ENCODE peak calls at places on chromosome 5, in seven cellular contexts. One of them, this sample, is unnamed.

GRCh38 chr5:99879791-99880511 is 655.2 kb upstream of the FAM174A start:
- DNase-seq in body of pancreas: no peak
- DNase-seq in A549: no peak
- DNase-seq in fibroblast of mammary gland: no peak
- DNase-seq in mammary epithelial cell: no peak
- DNase-seq in HFF-Myc: no peak
- DNase-seq in progenitor cell of endocrine pancreas: no peak
- DNase-seq in this sample: no peak

GRCh38 chr5:143177263-143177994 is 226.1 kb downstream of the NR3C1 start:
- DNase-seq in body of pancreas: no peak
- DNase-seq in A549: peak
- DNase-seq in fibroblast of mammary gland: peak
- DNase-seq in mammary epithelial cell: peak
- DNase-seq in HFF-Myc: no peak
- DNase-seq in progenitor cell of endocrine pancreas: no peak
- DNase-seq in this sample: peak

GRCh38 chr5:159316519-159317383 is 13.5 kb downstream of the IL12B start:
- DNase-seq in body of pancreas: peak
- DNase-seq in A549: peak
- DNase-seq in fibroblast of mammary gland: peak
- DNase-seq in mammary epithelial cell: peak
- DNase-seq in HFF-Myc: peak
- DNase-seq in progenitor cell of endocrine pancreas: no peak
- DNase-seq in this sample: no peak

GRCh38 chr5:90131734-90132133 is 277.8 kb downstream of the CETN3 start:
- DNase-seq in body of pancreas: no peak
- DNase-seq in A549: no peak
- DNase-seq in fibroblast of mammary gland: no peak
- DNase-seq in mammary epithelial cell: no peak
- DNase-seq in HFF-Myc: no peak
- DNase-seq in progenitor cell of endocrine pancreas: no peak
- DNase-seq in this sample: no peak

GRCh38 chr5:56320686-56321085 is 87.6 kb upstream of the ANKRD55 start:
- DNase-seq in body of pancreas: no peak
- DNase-seq in A549: no peak
- DNase-seq in fibroblast of mammary gland: no peak
- DNase-seq in mammary epithelial cell: no peak
- DNase-seq in HFF-Myc: no peak
- DNase-seq in progenitor cell of endocrine pancreas: no peak
- DNase-seq in this sample: no peak

GRCh38 chr5:73591102-73591695 is 25.7 kb downstream of the UTP15 start:
- DNase-seq in body of pancreas: peak
- DNase-seq in A549: peak
- DNase-seq in fibroblast of mammary gland: peak
- DNase-seq in mammary epithelial cell: peak
- DNase-seq in HFF-Myc: peak
- DNase-seq in progenitor cell of endocrine pancreas: peak
- DNase-seq in this sample: peak

GRCh38 chr5:11588803-11589202 is 315.4 kb downstream of the CTNND2 start:
- DNase-seq in body of pancreas: no peak
- DNase-seq in A549: no peak
- DNase-seq in fibroblast of mammary gland: no peak
- DNase-seq in mammary epithelial cell: no peak
- DNase-seq in HFF-Myc: no peak
- DNase-seq in progenitor cell of endocrine pancreas: no peak
- DNase-seq in this sample: no peak

GRCh38 chr5:134879456-134879855 is 5.3 kb downstream of the TXNDC15 start:
- DNase-seq in body of pancreas: no peak
- DNase-seq in A549: no peak
- DNase-seq in fibroblast of mammary gland: no peak
- DNase-seq in mammary epithelial cell: no peak
- DNase-seq in HFF-Myc: no peak
- DNase-seq in progenitor cell of endocrine pancreas: no peak
- DNase-seq in this sample: no peak

GRCh38 chr5:74009502-74009901 is 383.5 kb downstream of the ARHGEF28 start:
- DNase-seq in body of pancreas: no peak
- DNase-seq in A549: no peak
- DNase-seq in fibroblast of mammary gland: peak
- DNase-seq in mammary epithelial cell: no peak
- DNase-seq in HFF-Myc: no peak
- DNase-seq in progenitor cell of endocrine pancreas: no peak
- DNase-seq in this sample: no peak

GRCh38 chr5:136016945-136017530 is 11.8 kb upstream of the TGFBI start:
- DNase-seq in body of pancreas: no peak
- DNase-seq in A549: peak
- DNase-seq in fibroblast of mammary gland: peak
- DNase-seq in mammary epithelial cell: peak
- DNase-seq in HFF-Myc: no peak
- DNase-seq in progenitor cell of endocrine pancreas: no peak
- DNase-seq in this sample: no peak

GRCh38 chr5:126972062-126972895 is 58.1 kb downstream of the MARCHF3 start:
- DNase-seq in body of pancreas: no peak
- DNase-seq in A549: no peak
- DNase-seq in fibroblast of mammary gland: no peak
- DNase-seq in mammary epithelial cell: peak
- DNase-seq in HFF-Myc: no peak
- DNase-seq in progenitor cell of endocrine pancreas: no peak
- DNase-seq in this sample: no peak

GRCh38 chr5:120375248-120375647 is 88.9 kb upstream of the PRR16 start:
- DNase-seq in body of pancreas: no peak
- DNase-seq in A549: no peak
- DNase-seq in fibroblast of mammary gland: peak
- DNase-seq in mammary epithelial cell: no peak
- DNase-seq in HFF-Myc: no peak
- DNase-seq in progenitor cell of endocrine pancreas: no peak
- DNase-seq in this sample: no peak

GRCh38 chr5:154157483-154158378 is 32.8 kb upstream of the GALNT10 start:
- DNase-seq in body of pancreas: no peak
- DNase-seq in A549: no peak
- DNase-seq in fibroblast of mammary gland: no peak
- DNase-seq in mammary epithelial cell: no peak
- DNase-seq in HFF-Myc: no peak
- DNase-seq in progenitor cell of endocrine pancreas: no peak
- DNase-seq in this sample: no peak

GRCh38 chr5:160799160-160799559 is 52.9 kb downstream of the ATP10B start:
- DNase-seq in body of pancreas: peak
- DNase-seq in A549: no peak
- DNase-seq in fibroblast of mammary gland: no peak
- DNase-seq in mammary epithelial cell: no peak
- DNase-seq in HFF-Myc: no peak
- DNase-seq in progenitor cell of endocrine pancreas: no peak
- DNase-seq in this sample: no peak

GRCh38 chr5:56608216-56608925 is 207.0 kb upstream of the MAP3K1 start:
- DNase-seq in body of pancreas: peak
- DNase-seq in A549: no peak
- DNase-seq in fibroblast of mammary gland: no peak
- DNase-seq in mammary epithelial cell: no peak
- DNase-seq in HFF-Myc: no peak
- DNase-seq in progenitor cell of endocrine pancreas: no peak
- DNase-seq in this sample: no peak

GRCh38 chr5:135487839-135488514 is 35.8 kb upstream of the TIFAB start:
- DNase-seq in body of pancreas: no peak
- DNase-seq in A549: no peak
- DNase-seq in fibroblast of mammary gland: no peak
- DNase-seq in mammary epithelial cell: no peak
- DNase-seq in HFF-Myc: no peak
- DNase-seq in progenitor cell of endocrine pancreas: no peak
- DNase-seq in this sample: no peak

GRCh38 chr5:168282120-168282519 is 9.3 kb upstream of the WWC1 start:
- DNase-seq in body of pancreas: no peak
- DNase-seq in A549: no peak
- DNase-seq in fibroblast of mammary gland: peak
- DNase-seq in mammary epithelial cell: no peak
- DNase-seq in HFF-Myc: peak
- DNase-seq in progenitor cell of endocrine pancreas: no peak
- DNase-seq in this sample: peak

GRCh38 chr5:173314166-173314952 is 13.9 kb downstream of the STC2 start:
- DNase-seq in body of pancreas: no peak
- DNase-seq in A549: no peak
- DNase-seq in fibroblast of mammary gland: no peak
- DNase-seq in mammary epithelial cell: no peak
- DNase-seq in HFF-Myc: no peak
- DNase-seq in progenitor cell of endocrine pancreas: no peak
- DNase-seq in this sample: no peak

GRCh38 chr5:149962040-149962439 is 1.5 kb downstream of the SLC26A2 start:
- DNase-seq in body of pancreas: no peak
- DNase-seq in A549: peak
- DNase-seq in fibroblast of mammary gland: peak
- DNase-seq in mammary epithelial cell: peak
- DNase-seq in HFF-Myc: peak
- DNase-seq in progenitor cell of endocrine pancreas: no peak
- DNase-seq in this sample: no peak

DNA sequence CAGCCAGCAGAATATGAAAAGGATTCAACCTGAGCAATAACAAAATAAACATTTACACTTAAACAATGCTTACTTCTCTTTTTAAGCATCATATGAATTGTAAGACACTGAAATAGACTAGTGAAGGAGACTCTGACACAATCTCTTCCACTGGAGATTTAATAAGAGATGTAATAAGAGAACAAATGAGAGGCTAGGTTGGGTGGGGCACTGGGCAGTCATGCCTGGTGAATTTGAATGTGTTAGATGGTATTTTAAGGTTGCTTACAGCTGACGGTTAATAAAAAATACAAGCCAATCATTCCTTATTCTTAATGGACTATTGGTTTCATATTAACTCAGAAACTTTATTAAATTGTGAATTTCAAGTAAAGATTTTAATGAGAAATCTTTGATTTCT is 105.9 kb upstream of the TARS1 start:
- DNase-seq in body of pancreas: no peak
- DNase-seq in A549: no peak
- DNase-seq in fibroblast of mammary gland: no peak
- DNase-seq in mammary epithelial cell: no peak
- DNase-seq in HFF-Myc: no peak
- DNase-seq in progenitor cell of endocrine pancreas: no peak
- DNase-seq in this sample: no peak
- TF ChIP-seq CTCF in body of pancreas: no peak
- TF ChIP-seq CTCF in A549: no peak
- TF ChIP-seq CTCF in fibroblast of mammary gland: no peak
- TF ChIP-seq CTCF in mammary epithelial cell: no peak
- TF ChIP-seq CTCF in HFF-Myc: no peak
- TF ChIP-seq CTCF in progenitor cell of endocrine pancreas: no peak
- TF ChIP-seq CTCF in this sample: no peak

GRCh38 chr5:68287976-68288755 is 72.6 kb downstream of the PIK3R1 start:
- DNase-seq in body of pancreas: peak
- DNase-seq in A549: peak
- DNase-seq in fibroblast of mammary gland: peak
- DNase-seq in mammary epithelial cell: peak
- DNase-seq in HFF-Myc: no peak
- DNase-seq in progenitor cell of endocrine pancreas: peak
- DNase-seq in this sample: no peak

GRCh38 chr5:68285857-68286611 is 70.5 kb downstream of the PIK3R1 start:
- DNase-seq in body of pancreas: no peak
- DNase-seq in A549: no peak
- DNase-seq in fibroblast of mammary gland: peak
- DNase-seq in mammary epithelial cell: no peak
- DNase-seq in HFF-Myc: no peak
- DNase-seq in progenitor cell of endocrine pancreas: no peak
- DNase-seq in this sample: no peak

GRCh38 chr5:68287631-68287975 is 72.0 kb downstream of the PIK3R1 start:
- DNase-seq in body of pancreas: no peak
- DNase-seq in A549: no peak
- DNase-seq in fibroblast of mammary gland: no peak
- DNase-seq in mammary epithelial cell: no peak
- DNase-seq in HFF-Myc: no peak
- DNase-seq in progenitor cell of endocrine pancreas: no peak
- DNase-seq in this sample: no peak

GRCh38 chr5:68285075-68285827 is 69.7 kb downstream of the PIK3R1 start:
- DNase-seq in body of pancreas: peak
- DNase-seq in A549: no peak
- DNase-seq in fibroblast of mammary gland: no peak
- DNase-seq in mammary epithelial cell: no peak
- DNase-seq in HFF-Myc: no peak
- DNase-seq in progenitor cell of endocrine pancreas: no peak
- DNase-seq in this sample: no peak

GRCh38 chr5:68286612-68286912 is 71.0 kb downstream of the PIK3R1 start:
- DNase-seq in body of pancreas: no peak
- DNase-seq in A549: no peak
- DNase-seq in fibroblast of mammary gland: no peak
- DNase-seq in mammary epithelial cell: no peak
- DNase-seq in HFF-Myc: no peak
- DNase-seq in progenitor cell of endocrine pancreas: no peak
- DNase-seq in this sample: no peak
- TF ChIP-seq CTCF in body of pancreas: no peak
- TF ChIP-seq CTCF in A549: no peak
- TF ChIP-seq CTCF in fibroblast of mammary gland: no peak
- TF ChIP-seq CTCF in mammary epithelial cell: no peak
- TF ChIP-seq CTCF in HFF-Myc: no peak
- TF ChIP-seq CTCF in progenitor cell of endocrine pancreas: peak
- TF ChIP-seq CTCF in this sample: no peak

DNA sequence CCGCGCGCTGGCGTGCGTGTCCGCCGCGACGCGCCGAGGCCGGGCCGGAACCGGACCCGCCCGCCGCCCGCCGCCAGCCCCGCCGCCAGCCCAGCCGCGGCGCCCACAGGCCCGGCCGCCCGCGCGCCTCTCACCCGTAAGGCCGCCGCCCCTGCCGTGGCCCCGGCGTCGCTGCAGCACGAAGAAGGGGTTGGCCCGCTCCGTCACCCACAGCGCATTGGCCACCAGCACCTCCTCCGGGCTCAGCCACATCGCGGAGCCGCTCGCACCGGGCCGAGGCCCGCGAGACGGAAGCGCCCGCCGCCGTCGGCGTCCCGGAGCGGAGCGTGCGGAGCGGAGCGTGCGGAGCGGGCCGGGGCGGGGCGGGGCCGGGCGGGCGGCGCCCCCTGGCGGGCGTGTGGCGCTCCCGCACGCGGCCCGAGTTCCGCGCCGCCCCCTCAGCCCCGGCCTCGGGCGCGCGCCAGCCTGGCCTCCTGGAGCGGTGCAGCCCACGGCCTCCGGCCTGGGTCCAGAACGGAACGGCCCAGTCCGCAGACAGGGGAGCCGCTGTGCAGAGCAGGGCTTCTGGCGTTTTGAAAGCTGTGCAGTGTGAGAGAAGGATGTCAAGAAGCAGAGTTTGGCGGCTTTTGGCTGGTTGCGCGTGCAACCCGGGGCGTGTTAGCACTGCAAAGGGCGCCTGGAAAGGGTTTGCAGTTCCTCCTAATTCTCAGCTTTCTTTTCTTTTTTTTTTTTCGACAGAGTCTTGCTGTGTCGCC is at the start of gene TBC1D9B:
- DNase-seq in body of pancreas: peak
- DNase-seq in A549: peak
- DNase-seq in fibroblast of mammary gland: peak
- DNase-seq in mammary epithelial cell: peak
- DNase-seq in HFF-Myc: no peak
- DNase-seq in progenitor cell of endocrine pancreas: peak
- DNase-seq in this sample: no peak
- TF ChIP-seq CTCF in body of pancreas: peak
- TF ChIP-seq CTCF in A549: peak
- TF ChIP-seq CTCF in fibroblast of mammary gland: no peak
- TF ChIP-seq CTCF in mammary epithelial cell: peak
- TF ChIP-seq CTCF in HFF-Myc: no peak
- TF ChIP-seq CTCF in progenitor cell of endocrine pancreas: peak
- TF ChIP-seq CTCF in this sample: peak

GRCh38 chr5:3010953-3011763 is 259.7 kb upstream of the IRX2 start:
- DNase-seq in body of pancreas: no peak
- DNase-seq in A549: no peak
- DNase-seq in fibroblast of mammary gland: no peak
- DNase-seq in mammary epithelial cell: no peak
- DNase-seq in HFF-Myc: no peak
- DNase-seq in progenitor cell of endocrine pancreas: no peak
- DNase-seq in this sample: no peak
- TF ChIP-seq CTCF in body of pancreas: no peak
- TF ChIP-seq CTCF in A549: no peak
- TF ChIP-seq CTCF in fibroblast of mammary gland: no peak
- TF ChIP-seq CTCF in mammary epithelial cell: no peak
- TF ChIP-seq CTCF in HFF-Myc: no peak
- TF ChIP-seq CTCF in progenitor cell of endocrine pancreas: no peak
- TF ChIP-seq CTCF in this sample: no peak

GRCh38 chr5:108093186-108093585 is 288.7 kb downstream of the FBXL17 start:
- DNase-seq in body of pancreas: no peak
- DNase-seq in A549: peak
- DNase-seq in fibroblast of mammary gland: peak
- DNase-seq in mammary epithelial cell: no peak
- DNase-seq in HFF-Myc: no peak
- DNase-seq in progenitor cell of endocrine pancreas: no peak
- DNase-seq in this sample: no peak
- TF ChIP-seq CTCF in body of pancreas: no peak
- TF ChIP-seq CTCF in A549: peak
- TF ChIP-seq CTCF in fibroblast of mammary gland: peak
- TF ChIP-seq CTCF in mammary epithelial cell: peak
- TF ChIP-seq CTCF in HFF-Myc: peak
- TF ChIP-seq CTCF in progenitor cell of endocrine pancreas: peak
- TF ChIP-seq CTCF in this sample: peak